ENCODE peak calls at places on chromosomes 6 and 20, in five cellular contexts. Q, B, D, F and A are unnamed samples.

GRCh38 chr20:41166201-41167117 is 29.1 kb downstream of the PLCG1 start:
- DNase-seq in Q (no peak), F (no peak), B (no peak), D (no peak), A (no peak)

GRCh38 chr20:37262516-37262915 is 902 bp upstream of the GHRH start:
- DNase-seq in F (no peak), B (no peak), Q (no peak), D (no peak), A (no peak)

GRCh38 chr6:157753291-157753690 is 69.8 kb upstream of the SNX9 start:
- DNase-seq in F (no peak), D (no peak), Q (no peak), B (no peak), A (no peak)

GRCh38 chr20:6818033-6818808 is 50.7 kb downstream of the BMP2 start:
- DNase-seq in B (no peak), F (no peak), D (no peak), Q (no peak), A (no peak)

GRCh38 chr20:59775221-59776055 is 158.0 kb downstream of the SYCP2 start:
- DNase-seq in B (no peak), Q (no peak), D (no peak), F (no peak), A (no peak)

GRCh38 chr6:81787313-81788068 is 35.0 kb upstream of the TENT5A start:
- DNase-seq in D (no peak), Q (no peak), F (no peak), B (no peak), A (no peak)

GRCh38 chr6:1176595-1176994 is 135.3 kb upstream of the FOXQ1 start:
- DNase-seq in B (no peak), D (no peak), F (no peak), Q (no peak), A (no peak)

GRCh38 chr20:14777571-14777970 is 440.2 kb upstream of the FLRT3 start:
- DNase-seq in F (no peak), Q (no peak), B (no peak), D (no peak), A (no peak)

GRCh38 chr6:122431780-122432179 is 32.3 kb downstream of the HSF2 start:
- DNase-seq in Q (no peak), B (no peak), F (no peak), D (no peak), A (no peak)

GRCh38 chr20:44691424-44692423 is 23.4 kb upstream of the CCN5 start:
- DNase-seq in F (no peak), Q (no peak), D (no peak), B (no peak), A (no peak)

GRCh38 chr6:88008411-88008810 is 39.2 kb upstream of the SPACA1 start:
- DNase-seq in Q (no peak), B (no peak), F (no peak), D (no peak), A (no peak)

GRCh38 chr20:47262365-47263013 is 94.0 kb downstream of the ZMYND8 start:
- DNase-seq in Q (no peak), F (no peak), D (no peak), B (no peak), A (no peak)

GRCh38 chr20:47993035-47993755 is 207.9 kb upstream of the SULF2 start:
- DNase-seq in Q (no peak), B (no peak), F (no peak), D (no peak), A (no peak)

GRCh38 chr6:149329529-149329928 is 12.0 kb downstream of the TAB2 start:
- DNase-seq in Q (no peak), D (no peak), F (no peak), B (no peak), A (no peak)

GRCh38 chr6:153616506-153616905 is 422.5 kb upstream of the OPRM1 start:
- DNase-seq in D (no peak), Q (no peak), B (no peak), F (no peak), A (no peak)